ENCODE peak calls at places on chromosomes 16 and 17, in ten cellular contexts. One of them, this sample, is unnamed.

GRCh38 chr16:84699712-84700517 is at the start of gene USP10:
- DNase-seq in tibial nerve: peak
- DNase-seq in H54: peak
- DNase-seq in GM12892: peak
- DNase-seq in body of pancreas: peak
- DNase-seq in IMR-90: peak
- DNase-seq in GM12891: peak
- DNase-seq in breast epithelium: peak
- DNase-seq in heart left ventricle: peak
- DNase-seq in esophagus squamous epithelium: no peak
- DNase-seq in this sample: peak

GRCh38 chr17:1820518-1821252 is 9.0 kb downstream of the SMYD4 start:
- DNase-seq in tibial nerve: no peak
- DNase-seq in H54: no peak
- DNase-seq in GM12892: no peak
- DNase-seq in body of pancreas: no peak
- DNase-seq in IMR-90: no peak
- DNase-seq in GM12891: no peak
- DNase-seq in breast epithelium: no peak
- DNase-seq in heart left ventricle: no peak
- DNase-seq in esophagus squamous epithelium: no peak
- DNase-seq in this sample: no peak

GRCh38 chr16:71851726-71852125 is 6.0 kb downstream of the ATXN1L start:
- DNase-seq in tibial nerve: no peak
- DNase-seq in H54: no peak
- DNase-seq in GM12892: no peak
- DNase-seq in body of pancreas: no peak
- DNase-seq in IMR-90: no peak
- DNase-seq in GM12891: no peak
- DNase-seq in breast epithelium: no peak
- DNase-seq in heart left ventricle: no peak
- DNase-seq in esophagus squamous epithelium: no peak
- DNase-seq in this sample: no peak

GRCh38 chr17:82497483-82498405 is 21.8 kb upstream of the FOXK2 start:
- DNase-seq in tibial nerve: no peak
- DNase-seq in H54: no peak
- DNase-seq in GM12892: no peak
- DNase-seq in body of pancreas: peak
- DNase-seq in IMR-90: peak
- DNase-seq in GM12891: no peak
- DNase-seq in breast epithelium: no peak
- DNase-seq in heart left ventricle: no peak
- DNase-seq in esophagus squamous epithelium: no peak
- DNase-seq in this sample: no peak

GRCh38 chr17:78653382-78653781 is 76.2 kb upstream of the DNAH17 start:
- DNase-seq in tibial nerve: no peak
- DNase-seq in H54: no peak
- DNase-seq in GM12892: no peak
- DNase-seq in body of pancreas: no peak
- DNase-seq in IMR-90: peak
- DNase-seq in GM12891: no peak
- DNase-seq in breast epithelium: no peak
- DNase-seq in heart left ventricle: no peak
- DNase-seq in esophagus squamous epithelium: no peak
- DNase-seq in this sample: no peak

GRCh38 chr16:68416057-68417046 is 32.0 kb downstream of the SMPD3 start:
- DNase-seq in tibial nerve: no peak
- DNase-seq in H54: no peak
- DNase-seq in GM12892: no peak
- DNase-seq in body of pancreas: peak
- DNase-seq in IMR-90: no peak
- DNase-seq in GM12891: no peak
- DNase-seq in breast epithelium: peak
- DNase-seq in heart left ventricle: no peak
- DNase-seq in esophagus squamous epithelium: no peak
- DNase-seq in this sample: no peak

GRCh38 chr17:12282056-12282455 is 261.4 kb downstream of the MAP2K4 start:
- DNase-seq in tibial nerve: no peak
- DNase-seq in H54: no peak
- DNase-seq in GM12892: no peak
- DNase-seq in body of pancreas: no peak
- DNase-seq in IMR-90: peak
- DNase-seq in GM12891: no peak
- DNase-seq in breast epithelium: no peak
- DNase-seq in heart left ventricle: no peak
- DNase-seq in esophagus squamous epithelium: no peak
- DNase-seq in this sample: no peak

GRCh38 chr17:52606098-52606497 is 447.6 kb upstream of the CA10 start:
- DNase-seq in tibial nerve: no peak
- DNase-seq in H54: peak
- DNase-seq in GM12892: no peak
- DNase-seq in body of pancreas: no peak
- DNase-seq in IMR-90: no peak
- DNase-seq in GM12891: no peak
- DNase-seq in breast epithelium: no peak
- DNase-seq in heart left ventricle: no peak
- DNase-seq in esophagus squamous epithelium: no peak
- DNase-seq in this sample: no peak

GRCh38 chr16:86343111-86343642 is 167.2 kb upstream of the FOXF1 start:
- DNase-seq in tibial nerve: no peak
- DNase-seq in H54: no peak
- DNase-seq in GM12892: no peak
- DNase-seq in body of pancreas: peak
- DNase-seq in IMR-90: peak
- DNase-seq in GM12891: no peak
- DNase-seq in breast epithelium: no peak
- DNase-seq in heart left ventricle: peak
- DNase-seq in esophagus squamous epithelium: no peak
- DNase-seq in this sample: no peak

GRCh38 chr16:19223235-19223847 is 55.3 kb downstream of the SYT17 start:
- DNase-seq in tibial nerve: peak
- DNase-seq in H54: no peak
- DNase-seq in GM12892: no peak
- DNase-seq in body of pancreas: peak
- DNase-seq in IMR-90: peak
- DNase-seq in GM12891: no peak
- DNase-seq in breast epithelium: no peak
- DNase-seq in heart left ventricle: no peak
- DNase-seq in esophagus squamous epithelium: no peak
- DNase-seq in this sample: no peak

DNA sequence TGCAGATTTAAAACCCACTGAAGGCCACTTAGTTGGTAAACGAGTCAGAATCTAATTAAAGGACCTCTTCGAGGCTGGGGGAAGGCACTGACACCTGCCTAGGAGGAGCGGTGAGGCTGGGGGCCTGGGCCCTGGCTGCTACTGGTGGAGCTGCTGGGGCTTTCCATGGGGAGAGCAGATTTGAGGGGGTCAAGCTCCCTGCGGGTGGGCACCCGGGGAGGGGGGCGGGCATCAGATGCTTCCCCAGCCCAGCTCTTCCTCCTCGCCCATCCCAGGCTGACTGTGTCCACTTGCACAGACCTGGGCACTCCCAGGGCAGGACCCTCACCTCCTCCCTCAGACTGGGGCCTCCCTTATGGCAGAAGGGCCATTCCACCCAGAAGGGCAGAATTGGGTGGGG is 19.0 kb downstream of the SRCIN1 start:
- DNase-seq in tibial nerve: no peak
- DNase-seq in H54: no peak
- DNase-seq in GM12892: no peak
- DNase-seq in body of pancreas: no peak
- DNase-seq in IMR-90: no peak
- DNase-seq in GM12891: no peak
- DNase-seq in breast epithelium: no peak
- DNase-seq in heart left ventricle: no peak
- DNase-seq in esophagus squamous epithelium: no peak
- DNase-seq in this sample: no peak
- TF ChIP-seq POLR2A in tibial nerve: no peak
- TF ChIP-seq POLR2A in H54: no peak
- TF ChIP-seq POLR2A in GM12892: no peak
- TF ChIP-seq POLR2A in body of pancreas: no peak
- TF ChIP-seq POLR2A in IMR-90: no peak
- TF ChIP-seq POLR2A in GM12891: no peak
- TF ChIP-seq POLR2A in breast epithelium: no peak
- TF ChIP-seq POLR2A in heart left ventricle: no peak
- TF ChIP-seq POLR2A in esophagus squamous epithelium: no peak
- TF ChIP-seq POLR2A in this sample: no peak

GRCh38 chr17:42518755-42519545 is 17.1 kb upstream of the NAGLU start:
- DNase-seq in tibial nerve: no peak
- DNase-seq in H54: no peak
- DNase-seq in GM12892: no peak
- DNase-seq in body of pancreas: peak
- DNase-seq in IMR-90: no peak
- DNase-seq in GM12891: no peak
- DNase-seq in breast epithelium: no peak
- DNase-seq in heart left ventricle: peak
- DNase-seq in esophagus squamous epithelium: no peak
- DNase-seq in this sample: no peak
- TF ChIP-seq POLR2A in tibial nerve: no peak
- TF ChIP-seq POLR2A in H54: no peak
- TF ChIP-seq POLR2A in GM12892: no peak
- TF ChIP-seq POLR2A in body of pancreas: no peak
- TF ChIP-seq POLR2A in IMR-90: no peak
- TF ChIP-seq POLR2A in GM12891: no peak
- TF ChIP-seq POLR2A in breast epithelium: no peak
- TF ChIP-seq POLR2A in heart left ventricle: no peak
- TF ChIP-seq POLR2A in esophagus squamous epithelium: no peak
- TF ChIP-seq POLR2A in this sample: no peak

DNA sequence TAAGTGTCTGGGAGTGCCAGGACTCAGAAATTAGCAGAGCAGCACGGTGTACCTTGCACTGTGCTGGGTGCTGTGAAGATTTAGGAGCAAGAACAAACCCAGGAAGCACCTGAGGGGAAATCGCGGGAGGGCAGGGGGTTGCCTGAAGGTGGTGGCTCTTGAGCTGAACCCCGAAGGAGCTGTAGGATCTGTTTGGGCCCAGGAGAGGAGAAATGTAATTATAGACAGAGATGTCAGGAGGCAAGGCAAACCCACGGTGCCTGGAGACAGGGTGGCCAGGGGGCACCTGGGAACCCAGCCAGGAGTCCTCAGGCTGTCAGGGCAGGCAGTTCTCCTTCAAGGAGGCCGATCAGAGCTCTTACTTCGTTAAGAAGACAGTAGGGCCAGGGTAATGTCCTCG is 109.1 kb downstream of the C16orf78 start:
- DNase-seq in tibial nerve: no peak
- DNase-seq in H54: no peak
- DNase-seq in GM12892: no peak
- DNase-seq in body of pancreas: no peak
- DNase-seq in IMR-90: no peak
- DNase-seq in GM12891: no peak
- DNase-seq in breast epithelium: no peak
- DNase-seq in heart left ventricle: no peak
- DNase-seq in esophagus squamous epithelium: no peak
- DNase-seq in this sample: peak
- TF ChIP-seq POLR2A in tibial nerve: no peak
- TF ChIP-seq POLR2A in H54: no peak
- TF ChIP-seq POLR2A in GM12892: no peak
- TF ChIP-seq POLR2A in body of pancreas: no peak
- TF ChIP-seq POLR2A in IMR-90: no peak
- TF ChIP-seq POLR2A in GM12891: no peak
- TF ChIP-seq POLR2A in breast epithelium: no peak
- TF ChIP-seq POLR2A in heart left ventricle: no peak
- TF ChIP-seq POLR2A in esophagus squamous epithelium: no peak
- TF ChIP-seq POLR2A in this sample: no peak

GRCh38 chr17:57947369-57947768 is 7.8 kb downstream of the CUEDC1 start:
- DNase-seq in tibial nerve: no peak
- DNase-seq in H54: no peak
- DNase-seq in GM12892: no peak
- DNase-seq in body of pancreas: no peak
- DNase-seq in IMR-90: no peak
- DNase-seq in GM12891: no peak
- DNase-seq in breast epithelium: no peak
- DNase-seq in heart left ventricle: no peak
- DNase-seq in esophagus squamous epithelium: no peak
- DNase-seq in this sample: no peak

GRCh38 chr17:57949649-57950048 is 5.6 kb downstream of the CUEDC1 start:
- DNase-seq in tibial nerve: no peak
- DNase-seq in H54: no peak
- DNase-seq in GM12892: no peak
- DNase-seq in body of pancreas: peak
- DNase-seq in IMR-90: no peak
- DNase-seq in GM12891: no peak
- DNase-seq in breast epithelium: no peak
- DNase-seq in heart left ventricle: no peak
- DNase-seq in esophagus squamous epithelium: no peak
- DNase-seq in this sample: no peak

GRCh38 chr17:57946798-57947358 is 8.3 kb downstream of the CUEDC1 start:
- DNase-seq in tibial nerve: no peak
- DNase-seq in H54: peak
- DNase-seq in GM12892: peak
- DNase-seq in body of pancreas: peak
- DNase-seq in IMR-90: peak
- DNase-seq in GM12891: peak
- DNase-seq in breast epithelium: no peak
- DNase-seq in heart left ventricle: peak
- DNase-seq in esophagus squamous epithelium: no peak
- DNase-seq in this sample: no peak

GRCh38 chr17:57948169-57948554 is 7.0 kb downstream of the CUEDC1 start:
- DNase-seq in tibial nerve: no peak
- DNase-seq in H54: no peak
- DNase-seq in GM12892: no peak
- DNase-seq in body of pancreas: no peak
- DNase-seq in IMR-90: no peak
- DNase-seq in GM12891: no peak
- DNase-seq in breast epithelium: no peak
- DNase-seq in heart left ventricle: no peak
- DNase-seq in esophagus squamous epithelium: no peak
- DNase-seq in this sample: no peak

DNA sequence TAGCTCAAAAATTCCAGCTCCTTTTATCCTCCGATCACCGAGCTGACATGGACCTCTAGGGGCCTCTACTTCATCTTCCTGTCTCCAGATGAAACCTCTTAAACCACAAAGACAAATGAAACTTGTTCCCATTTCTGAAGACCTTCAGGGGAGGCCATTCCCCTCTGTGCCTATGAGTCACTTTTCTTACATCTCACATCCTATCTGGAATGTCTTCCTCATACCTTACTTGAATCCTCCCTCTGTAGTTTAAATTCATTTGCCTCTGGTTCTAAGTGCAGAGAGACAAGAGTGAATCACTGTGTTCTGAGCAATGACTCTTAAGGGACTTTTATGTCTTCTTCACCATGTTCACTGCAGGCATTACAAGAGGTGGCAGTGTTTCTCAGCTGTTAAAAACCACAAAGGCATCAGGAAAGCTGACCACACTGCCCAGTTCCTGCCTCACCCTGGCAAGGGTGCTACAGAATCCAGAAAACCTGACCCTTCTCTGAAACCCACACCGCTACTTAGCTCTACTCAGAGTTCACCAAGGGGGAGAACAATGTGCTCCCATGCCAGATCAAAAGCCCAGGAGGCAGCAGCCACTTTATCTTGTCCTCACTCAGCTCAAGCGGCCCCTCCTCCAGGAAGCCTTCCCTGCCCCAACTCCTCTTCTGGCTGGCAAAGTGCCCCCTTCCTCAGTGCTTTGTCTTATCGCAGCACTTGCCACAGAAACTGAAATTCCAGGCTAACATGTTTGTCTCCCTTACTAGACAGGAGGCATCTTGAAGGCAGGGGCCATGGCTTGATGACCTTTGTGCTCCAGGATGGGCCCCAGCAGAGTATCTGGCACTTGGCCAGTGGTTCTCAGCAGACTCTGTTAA is 6.4 kb downstream of the CUEDC1 start:
- DNase-seq in tibial nerve: no peak
- DNase-seq in H54: peak
- DNase-seq in GM12892: no peak
- DNase-seq in body of pancreas: peak
- DNase-seq in IMR-90: peak
- DNase-seq in GM12891: no peak
- DNase-seq in breast epithelium: no peak
- DNase-seq in heart left ventricle: no peak
- DNase-seq in esophagus squamous epithelium: no peak
- DNase-seq in this sample: no peak
- TF ChIP-seq POLR2A in tibial nerve: no peak
- TF ChIP-seq POLR2A in H54: no peak
- TF ChIP-seq POLR2A in GM12892: no peak
- TF ChIP-seq POLR2A in body of pancreas: no peak
- TF ChIP-seq POLR2A in IMR-90: peak
- TF ChIP-seq POLR2A in GM12891: no peak
- TF ChIP-seq POLR2A in breast epithelium: no peak
- TF ChIP-seq POLR2A in heart left ventricle: no peak
- TF ChIP-seq POLR2A in esophagus squamous epithelium: peak
- TF ChIP-seq POLR2A in this sample: no peak

This sample was measured in suprapubic skin.